ENCODE peak calls at places on chromosomes 3 and 15, in seven cellular contexts. One of them, this sample, is unnamed.

GRCh38 chr3:31041161-31041978 is 146.9 kb upstream of the GADL1 start:
- DNase-seq in tibial nerve: no peak
- DNase-seq in GM23338: peak
- DNase-seq in colonic mucosa: no peak
- DNase-seq in upper lobe of right lung: no peak
- DNase-seq in right cardiac atrium: no peak
- DNase-seq in mesendoderm: peak
- DNase-seq in this sample: no peak

GRCh38 chr3:169542347-169542751 is 121.2 kb downstream of the MECOM start:
- DNase-seq in colonic mucosa: no peak
- DNase-seq in mesendoderm: no peak
- DNase-seq in GM23338: no peak
- DNase-seq in right cardiac atrium: no peak
- DNase-seq in tibial nerve: no peak
- DNase-seq in upper lobe of right lung: no peak
- DNase-seq in this sample: no peak

GRCh38 chr3:139716908-139717485 is 39.2 kb upstream of the NMNAT3 start:
- DNase-seq in GM23338: no peak
- DNase-seq in right cardiac atrium: no peak
- DNase-seq in tibial nerve: no peak
- DNase-seq in mesendoderm: no peak
- DNase-seq in upper lobe of right lung: no peak
- DNase-seq in colonic mucosa: no peak
- DNase-seq in this sample: no peak

GRCh38 chr3:131804565-131805133 is 230.2 kb downstream of the CPNE4 start:
- DNase-seq in upper lobe of right lung: no peak
- DNase-seq in colonic mucosa: no peak
- DNase-seq in GM23338: no peak
- DNase-seq in mesendoderm: no peak
- DNase-seq in right cardiac atrium: peak
- DNase-seq in tibial nerve: no peak
- DNase-seq in this sample: no peak

GRCh38 chr3:174936590-174936989 is 77.5 kb downstream of the NAALADL2 start:
- DNase-seq in upper lobe of right lung: no peak
- DNase-seq in GM23338: no peak
- DNase-seq in tibial nerve: no peak
- DNase-seq in mesendoderm: no peak
- DNase-seq in colonic mucosa: no peak
- DNase-seq in right cardiac atrium: no peak
- DNase-seq in this sample: no peak

GRCh38 chr15:74523982-74524381 is 17.0 kb upstream of the ARID3B start:
- DNase-seq in colonic mucosa: no peak
- DNase-seq in upper lobe of right lung: no peak
- DNase-seq in mesendoderm: no peak
- DNase-seq in GM23338: no peak
- DNase-seq in tibial nerve: no peak
- DNase-seq in right cardiac atrium: no peak
- DNase-seq in this sample: no peak

GRCh38 chr15:101372149-101372577 is 77.1 kb upstream of the SNRPA1 start:
- DNase-seq in tibial nerve: no peak
- DNase-seq in right cardiac atrium: no peak
- DNase-seq in upper lobe of right lung: no peak
- DNase-seq in GM23338: no peak
- DNase-seq in colonic mucosa: peak
- DNase-seq in mesendoderm: no peak
- DNase-seq in this sample: no peak

GRCh38 chr3:249587-250262 is 53.2 kb downstream of the CHL1 start:
- DNase-seq in mesendoderm: no peak
- DNase-seq in tibial nerve: no peak
- DNase-seq in right cardiac atrium: no peak
- DNase-seq in colonic mucosa: no peak
- DNase-seq in GM23338: no peak
- DNase-seq in upper lobe of right lung: no peak
- DNase-seq in this sample: no peak

GRCh38 chr3:157906627-157907026 is 199.6 kb downstream of the SHOX2 start:
- DNase-seq in mesendoderm: no peak
- DNase-seq in right cardiac atrium: no peak
- DNase-seq in colonic mucosa: no peak
- DNase-seq in upper lobe of right lung: no peak
- DNase-seq in GM23338: no peak
- DNase-seq in tibial nerve: no peak
- DNase-seq in this sample: no peak

GRCh38 chr15:81329446-81329845 is 5.5 kb upstream of the STARD5 start:
- DNase-seq in upper lobe of right lung: no peak
- DNase-seq in mesendoderm: no peak
- DNase-seq in GM23338: no peak
- DNase-seq in tibial nerve: no peak
- DNase-seq in right cardiac atrium: no peak
- DNase-seq in colonic mucosa: no peak
- DNase-seq in this sample: no peak

GRCh38 chr15:81323944-81324881 is at the start of gene STARD5:
- DNase-seq in mesendoderm: peak
- DNase-seq in colonic mucosa: peak
- DNase-seq in tibial nerve: peak
- DNase-seq in right cardiac atrium: peak
- DNase-seq in upper lobe of right lung: peak
- DNase-seq in GM23338: peak
- DNase-seq in this sample: peak

GRCh38 chr15:81330351-81331085 is 6.6 kb upstream of the STARD5 start:
- DNase-seq in right cardiac atrium: no peak
- DNase-seq in tibial nerve: no peak
- DNase-seq in GM23338: no peak
- DNase-seq in mesendoderm: no peak
- DNase-seq in upper lobe of right lung: no peak
- DNase-seq in colonic mucosa: no peak
- DNase-seq in this sample: no peak

GRCh38 chr15:81326466-81327212 is 2.7 kb upstream of the STARD5 start:
- DNase-seq in tibial nerve: no peak
- DNase-seq in GM23338: no peak
- DNase-seq in right cardiac atrium: no peak
- DNase-seq in upper lobe of right lung: no peak
- DNase-seq in mesendoderm: no peak
- DNase-seq in colonic mucosa: no peak
- DNase-seq in this sample: no peak

GRCh38 chr15:81327526-81327925 is 3.6 kb upstream of the STARD5 start:
- DNase-seq in colonic mucosa: no peak
- DNase-seq in right cardiac atrium: no peak
- DNase-seq in tibial nerve: no peak
- DNase-seq in mesendoderm: no peak
- DNase-seq in upper lobe of right lung: no peak
- DNase-seq in GM23338: no peak
- DNase-seq in this sample: no peak
- H3K27ac ChIP-seq in colonic mucosa: no peak
- H3K27ac ChIP-seq in right cardiac atrium: no peak
- H3K27ac ChIP-seq in tibial nerve: no peak
- H3K27ac ChIP-seq in mesendoderm: no peak
- H3K27ac ChIP-seq in upper lobe of right lung: no peak
- H3K27ac ChIP-seq in GM23338: no peak
- H3K27ac ChIP-seq in this sample: no peak

DNA sequence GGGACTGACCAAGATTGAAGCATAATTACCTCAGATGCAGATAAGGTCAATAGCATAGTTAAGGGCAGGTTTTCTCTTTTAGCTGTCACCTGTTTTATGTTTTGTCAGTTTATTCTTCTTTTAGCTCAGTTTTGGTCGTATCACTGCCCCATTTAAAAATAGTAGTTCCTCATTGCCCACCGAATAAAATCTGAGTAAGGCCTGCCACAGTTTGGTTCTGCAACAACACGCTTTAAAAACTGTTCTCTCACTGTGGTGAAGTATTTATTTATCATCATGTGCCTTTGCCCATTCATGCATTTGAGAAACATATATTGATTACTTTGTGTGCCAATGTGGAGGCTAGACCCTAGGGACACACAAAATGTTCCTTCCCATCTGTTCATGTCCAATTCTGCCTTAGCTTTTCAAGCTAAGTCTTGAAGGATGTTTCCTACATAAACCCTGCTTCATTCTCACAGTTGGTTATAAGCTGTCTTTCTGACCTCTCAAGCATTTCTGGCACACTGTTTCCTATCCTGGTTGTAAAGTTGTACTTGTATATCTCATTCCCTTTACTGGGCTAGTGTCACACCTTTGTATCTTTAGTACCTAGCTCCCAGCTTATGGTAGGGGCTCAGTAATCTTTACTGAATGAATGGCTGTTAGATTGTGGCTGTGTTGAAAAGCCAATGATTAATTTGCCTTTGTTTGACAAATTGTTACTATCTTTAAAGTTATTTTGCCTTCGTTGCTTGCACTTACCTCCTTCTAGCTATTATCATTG is 23.9 kb downstream of the AKAP13 start:
- DNase-seq in GM23338: no peak
- DNase-seq in right cardiac atrium: no peak
- DNase-seq in colonic mucosa: no peak
- DNase-seq in tibial nerve: no peak
- DNase-seq in upper lobe of right lung: no peak
- DNase-seq in mesendoderm: peak
- DNase-seq in this sample: no peak
- H3K27ac ChIP-seq in GM23338: no peak
- H3K27ac ChIP-seq in right cardiac atrium: peak
- H3K27ac ChIP-seq in colonic mucosa: peak
- H3K27ac ChIP-seq in tibial nerve: peak
- H3K27ac ChIP-seq in upper lobe of right lung: peak
- H3K27ac ChIP-seq in mesendoderm: peak
- H3K27ac ChIP-seq in this sample: no peak

DNA sequence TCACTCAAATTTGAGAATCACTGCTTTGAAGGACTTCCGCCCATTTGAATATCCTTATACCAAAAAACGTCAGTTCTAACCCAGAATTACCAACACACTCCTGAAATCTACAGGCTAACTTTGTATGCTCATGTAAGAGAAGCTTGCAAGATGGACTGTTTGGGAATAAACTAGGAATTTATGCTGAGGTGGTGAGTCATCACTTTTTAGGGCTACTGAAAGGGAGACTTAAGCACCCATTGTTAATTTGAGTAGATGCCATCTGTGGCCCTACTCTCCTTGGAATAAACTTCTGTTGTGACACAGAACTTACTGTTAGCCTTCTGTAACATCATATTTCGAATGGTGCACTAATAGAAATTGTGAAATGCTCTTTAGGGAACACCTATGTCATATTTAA is 74.6 kb downstream of the FGF12 start:
- DNase-seq in GM23338: peak
- DNase-seq in right cardiac atrium: no peak
- DNase-seq in mesendoderm: peak
- DNase-seq in colonic mucosa: no peak
- DNase-seq in upper lobe of right lung: no peak
- DNase-seq in tibial nerve: no peak
- DNase-seq in this sample: no peak
- H3K27ac ChIP-seq in GM23338: no peak
- H3K27ac ChIP-seq in right cardiac atrium: peak
- H3K27ac ChIP-seq in mesendoderm: no peak
- H3K27ac ChIP-seq in colonic mucosa: no peak
- H3K27ac ChIP-seq in upper lobe of right lung: no peak
- H3K27ac ChIP-seq in tibial nerve: no peak
- H3K27ac ChIP-seq in this sample: no peak

GRCh38 chr3:77248420-77248819 is 208.5 kb downstream of the ROBO2 start:
- DNase-seq in GM23338: no peak
- DNase-seq in upper lobe of right lung: no peak
- DNase-seq in colonic mucosa: no peak
- DNase-seq in mesendoderm: no peak
- DNase-seq in tibial nerve: no peak
- DNase-seq in right cardiac atrium: no peak
- DNase-seq in this sample: no peak

GRCh38 chr3:77251136-77251535 is 211.2 kb downstream of the ROBO2 start:
- DNase-seq in colonic mucosa: no peak
- DNase-seq in right cardiac atrium: no peak
- DNase-seq in upper lobe of right lung: no peak
- DNase-seq in GM23338: no peak
- DNase-seq in mesendoderm: peak
- DNase-seq in tibial nerve: no peak
- DNase-seq in this sample: no peak

GRCh38 chr3:77247817-77248216 is 207.9 kb downstream of the ROBO2 start:
- DNase-seq in colonic mucosa: no peak
- DNase-seq in mesendoderm: no peak
- DNase-seq in GM23338: no peak
- DNase-seq in upper lobe of right lung: no peak
- DNase-seq in right cardiac atrium: no peak
- DNase-seq in tibial nerve: no peak
- DNase-seq in this sample: no peak

DNA sequence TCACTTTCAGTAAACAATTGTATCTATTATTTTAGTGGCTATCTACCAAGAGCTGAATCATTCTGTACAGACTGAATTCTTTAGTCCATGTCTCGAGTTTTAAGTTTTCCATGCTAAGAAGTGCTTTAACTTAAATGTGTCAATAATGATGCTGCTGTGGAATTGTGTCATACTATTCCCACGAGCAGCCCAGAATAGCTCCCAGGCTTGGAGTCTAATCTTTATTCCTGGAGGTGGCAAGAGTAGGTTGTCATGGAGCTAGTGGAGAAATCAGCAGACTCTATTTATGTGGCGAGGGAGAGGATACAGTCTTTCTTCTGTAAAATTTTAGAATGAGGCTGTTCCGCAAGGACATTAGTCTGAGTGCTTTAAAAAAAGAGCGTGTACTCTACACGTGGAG is 207.2 kb downstream of the ROBO2 start:
- DNase-seq in right cardiac atrium: no peak
- DNase-seq in tibial nerve: no peak
- DNase-seq in mesendoderm: no peak
- DNase-seq in GM23338: no peak
- DNase-seq in colonic mucosa: no peak
- DNase-seq in upper lobe of right lung: no peak
- DNase-seq in this sample: no peak
- H3K27ac ChIP-seq in right cardiac atrium: no peak
- H3K27ac ChIP-seq in tibial nerve: no peak
- H3K27ac ChIP-seq in mesendoderm: no peak
- H3K27ac ChIP-seq in GM23338: no peak
- H3K27ac ChIP-seq in colonic mucosa: no peak
- H3K27ac ChIP-seq in upper lobe of right lung: no peak
- H3K27ac ChIP-seq in this sample: no peak

This sample was measured in dorsolateral prefrontal cortex.